ENCODE peak calls at places on chromosomes 13 and 19, in four cellular contexts. Y, F, H and B are unnamed samples. For H3K9me3, the result is how much of the 10 kb centered on the place peaks cover.

GRCh38 chr13:60887711-60888110 is 490.7 kb downstream of the TDRD3 start:
- DNase-seq in Y (no peak), F (no peak), H (no peak), B (no peak)

GRCh38 chr13:73193541-73193940 is 134.7 kb downstream of the KLF5 start:
- DNase-seq in Y (no peak), F (no peak), H (no peak), B (no peak)

GRCh38 chr13:33073338-33073737 is 57.1 kb downstream of the KL start:
- DNase-seq in Y (no peak), F (no peak), H (no peak), B (no peak)

GRCh38 chr19:58096884-58097283 is 1.1 kb downstream of the ZSCAN18 start:
- DNase-seq in Y (no peak), F (no peak), H (no peak), B (no peak)

GRCh38 chr13:24264976-24265375 is 44.4 kb upstream of the C1QTNF9 start:
- DNase-seq in Y (no peak), F (no peak), H (no peak), B (peak)

GRCh38 chr19:38830039-38830733 is 1.4 kb downstream of the ECH1 start:
- DNase-seq in Y (no peak), F (no peak), H (no peak), B (no peak)

GRCh38 chr19:17125052-17125727 is 49.6 kb downstream of the MYO9B start:
- DNase-seq in Y (no peak), F (no peak), H (no peak), B (peak)

GRCh38 chr13:30334663-30335386 is 27.5 kb upstream of the KATNAL1 start:
- DNase-seq in Y (no peak), F (no peak), H (no peak), B (no peak)

GRCh38 chr13:25494708-25495411 is 123.1 kb downstream of the ATP8A2 start:
- DNase-seq in Y (no peak), F (no peak), H (no peak), B (no peak)

GRCh38 chr13:27600712-27601111 is 19.6 kb downstream of the LNX2 start:
- DNase-seq in Y (no peak), F (no peak), H (no peak), B (no peak)

GRCh38 chr19:6577410-6578125 is 13.4 kb downstream of the CD70 start:
- DNase-seq in Y (no peak), F (no peak), H (no peak), B (no peak)

GRCh38 chr13:48146636-48147035 is 51.7 kb upstream of the MED4 start:
- DNase-seq in Y (no peak), F (no peak), H (no peak), B (no peak)

GRCh38 chr13:49838989-49839388 is 46.5 kb upstream of the KPNA3 start:
- DNase-seq in Y (no peak), F (no peak), H (no peak), B (no peak)

GRCh38 chr13:31000889-31001288 is 68.4 kb downstream of the TEX26 start:
- DNase-seq in Y (no peak), F (no peak), H (no peak), B (no peak)

GRCh38 chr13:30551194-30551593 is 66.5 kb upstream of the USPL1 start:
- DNase-seq in Y (no peak), F (no peak), H (no peak), B (no peak)

GRCh38 chr13:34254366-34254765 is 436.4 kb downstream of the RFC3 start:
- DNase-seq in Y (no peak), F (no peak), H (no peak), B (no peak)

GRCh38 chr19:44657211-44657921 is 13.7 kb downstream of the PVR start:
- DNase-seq in Y (peak), F (peak), H (peak), B (peak)

GRCh38 chr19:7928741-7929701 is 3.1 kb upstream of the CTXN1 start:
- DNase-seq in Y (no peak), F (no peak), H (peak), B (peak)

GRCh38 chr13:28958018-28958417 is 137.9 kb downstream of the MTUS2 start:
- DNase-seq in Y (no peak), F (peak), H (no peak), B (no peak)

GRCh38 chr13:42880241-42880640 is 98.9 kb downstream of the FAM216B start:
- DNase-seq in Y (no peak), F (no peak), H (no peak), B (no peak)

GRCh38 chr19:44722131-44723121 is 23.5 kb downstream of the CEACAM16 start:
- DNase-seq in Y (no peak), F (no peak), H (no peak), B (no peak)

GRCh38 chr13:112910616-112911280 is 58.3 kb upstream of the MCF2L start:
- DNase-seq in Y (no peak), F (no peak), H (no peak), B (no peak)

GRCh38 chr13:64758520-64758919 is 2471.6 kb downstream of the PCDH9 start:
- DNase-seq in Y (no peak), F (no peak), H (no peak), B (no peak)

GRCh38 chr13:89856512-89856911 is 1491.0 kb upstream of the MIR17HG start:
- DNase-seq in Y (no peak), F (no peak), H (no peak), B (no peak)

GRCh38 chr19:38615007-38615581 is 2.7 kb downstream of the MAP4K1 start:
- DNase-seq in Y (no peak), F (no peak), H (no peak), B (no peak)

GRCh38 chr19:57850553-57851017 is 926 bp downstream of the ZNF587 start:
- DNase-seq in Y (no peak), F (no peak), H (no peak), B (no peak)

GRCh38 chr13:110023729-110024645 is 237.6 kb upstream of the IRS2 start:
- DNase-seq in Y (peak), F (peak), H (peak), B (no peak)

GRCh38 chr19:5804516-5805464 is at the start of gene NRTN:
- DNase-seq in Y (no peak), F (no peak), H (peak), B (peak)

GRCh38 chr13:59533561-59534337 is 630.0 kb downstream of the DIAPH3 start:
- DNase-seq in Y (no peak), F (no peak), H (no peak), B (no peak)

GRCh38 chr19:34120846-34121639 is 51.3 kb upstream of the LSM14A start:
- DNase-seq in Y (no peak), F (no peak), H (peak), B (peak)

GRCh38 chr13:93740334-93740733 is 513.7 kb downstream of the GPC6 start:
- DNase-seq in Y (no peak), F (no peak), H (no peak), B (no peak)

GRCh38 chr19:40033989-40034560 is 22.0 kb downstream of the ZNF780B start:
- DNase-seq in Y (no peak), F (no peak), H (no peak), B (no peak)
- H3K9me3 ChIP-seq in Y (half or more), F (half or more), H (under half), B (half or more)

GRCh38 chr19:18496167-18496979 is 25.5 kb downstream of the ELL start:
- DNase-seq in Y (no peak), F (no peak), H (peak), B (peak)
- H3K4me3 ChIP-seq in Y (no peak), F (no peak), H (no peak), B (no peak)

DNA sequence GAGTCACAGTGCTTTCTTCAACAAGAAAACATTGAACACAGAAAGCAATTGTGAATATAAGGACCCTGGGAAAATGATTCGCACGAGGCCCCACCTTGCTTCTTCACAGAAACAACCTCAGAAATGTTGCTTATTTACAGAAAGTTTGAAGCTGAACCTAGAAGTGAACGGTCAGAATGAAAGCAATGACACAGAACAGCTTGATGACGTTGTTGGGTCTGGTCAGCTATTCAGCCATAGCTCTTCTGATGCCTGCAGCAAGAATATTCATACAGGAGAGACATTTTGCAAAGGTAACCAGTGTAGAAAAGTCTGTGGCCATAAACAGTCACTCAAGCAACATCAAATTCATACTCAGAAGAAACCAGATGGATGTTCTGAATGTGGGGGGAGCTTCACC is 15.7 kb downstream of the ZNF175 start:
- DNase-seq in Y (no peak), F (no peak), H (no peak), B (no peak)
- H3K9me3 ChIP-seq in Y (under half), F (under half), H (under half), B (under half)

GRCh38 chr19:46731007-46731501 is 14.1 kb upstream of the PRKD2 start:
- DNase-seq in Y (no peak), F (peak), H (no peak), B (no peak)

GRCh38 chr19:46732172-46732938 is 13.5 kb upstream of the FKRP start:
- DNase-seq in Y (no peak), F (no peak), H (peak), B (no peak)

GRCh38 chr19:46730187-46730586 is 13.3 kb upstream of the PRKD2 start:
- DNase-seq in Y (no peak), F (no peak), H (no peak), B (no peak)

GRCh38 chr19:46730595-46730994 is 13.7 kb upstream of the PRKD2 start:
- DNase-seq in Y (no peak), F (no peak), H (no peak), B (no peak)

GRCh38 chr19:46731584-46731983 is 14.3 kb upstream of the FKRP start:
- DNase-seq in Y (no peak), F (no peak), H (no peak), B (no peak)
- H3K4me3 ChIP-seq in Y (no peak), F (no peak), H (no peak), B (no peak)

GRCh38 chr19:53224606-53225005 is 30.1 kb downstream of the ZNF677 start:
- DNase-seq in Y (no peak), F (no peak), H (no peak), B (no peak)
- H3K9me3 ChIP-seq in Y (half or more), F (half or more), H (under half), B (under half)

DNA sequence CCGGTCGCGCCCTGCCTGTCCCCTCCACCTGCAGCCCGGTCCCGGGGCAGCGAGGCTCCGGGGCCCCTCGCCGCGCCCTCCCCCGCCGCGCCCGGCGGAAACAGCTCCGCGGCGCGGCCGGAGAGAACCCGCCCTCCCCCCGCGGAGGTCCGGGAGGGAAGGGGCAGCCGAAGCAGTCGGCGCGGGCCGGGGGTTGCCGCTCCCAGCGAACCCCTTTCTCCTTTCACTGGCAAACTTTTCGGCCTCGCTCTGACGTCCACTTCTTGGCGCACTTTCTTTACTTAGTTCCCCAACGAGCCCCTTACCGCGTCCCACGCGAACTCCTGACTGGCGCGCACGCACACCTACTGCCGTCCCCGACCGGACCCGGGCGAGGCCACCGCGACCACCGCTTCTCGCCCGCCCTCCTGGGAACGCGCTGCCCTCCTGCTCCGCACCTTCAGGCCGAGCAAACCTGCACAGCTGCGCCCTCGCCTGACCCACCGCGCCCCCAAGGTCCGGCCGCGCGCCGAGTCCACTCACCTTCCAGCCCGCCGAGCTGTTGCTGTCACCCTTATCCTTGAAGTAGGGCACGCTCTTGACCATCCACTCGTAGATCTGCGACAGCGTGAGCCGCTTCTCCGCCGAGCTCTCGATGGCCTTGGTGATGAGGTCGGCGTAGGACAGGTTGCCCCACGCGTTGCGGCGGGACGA is 1.2 kb downstream of the FOXO1 start:
- DNase-seq in Y (no peak), F (peak), H (peak), B (peak)
- H3K4me3 ChIP-seq in Y (peak), F (peak), H (peak), B (peak)

GRCh38 chr19:51889934-51890333 is 2.2 kb upstream of the ZNF577 start:
- DNase-seq in Y (no peak), F (no peak), H (no peak), B (no peak)
- H3K9me3 ChIP-seq in Y (half or more), F (under half), H (under half), B (half or more)